ENCODE peak calls at places on chromosome 10, in nine cellular contexts. U, W, P, D, B, I, E, R and Y are unnamed samples.

GRCh38 chr10:91887075-91887899 is 22.0 kb downstream of the FGFBP3 start:
- DNase-seq in U (peak; percentile 10), W (no peak), P (peak; percentile 36), D (peak; percentile 66), B (peak; percentile 69), I (peak; percentile 61), E (peak; percentile 70), R (no peak), Y (no peak)

GRCh38 chr10:129536336-129536735 is 69.3 kb downstream of the MGMT start:
- DNase-seq in U (no peak), W (no peak), P (no peak), D (no peak), B (no peak), I (no peak), E (no peak), R (no peak), Y (no peak)

GRCh38 chr10:48509061-48509772 is 95.7 kb downstream of the ARHGAP22 start:
- DNase-seq in U (no peak), W (no peak), P (no peak), D (peak; percentile 54), B (no peak), I (no peak), E (no peak), R (peak; percentile 52), Y (no peak)

GRCh38 chr10:97922378-97922758 is 72.7 kb downstream of the GOLGA7B start:
- DNase-seq in U (no peak), W (no peak), P (no peak), D (no peak), B (no peak), I (no peak), E (no peak), R (no peak), Y (no peak)

GRCh38 chr10:15742102-15742501 is 22.4 kb upstream of the ITGA8 start:
- DNase-seq in U (no peak), W (no peak), P (no peak), D (no peak), B (no peak), I (no peak), E (no peak), R (no peak), Y (no peak)

GRCh38 chr10:54203426-54203825 is 597.6 kb downstream of the PCDH15 start:
- DNase-seq in U (no peak), W (no peak), P (no peak), D (no peak), B (no peak), I (no peak), E (no peak), R (no peak), Y (no peak)

GRCh38 chr10:84008878-84009277 is 130.4 kb upstream of the GHITM start:
- DNase-seq in U (peak; percentile 47), W (no peak), P (no peak), D (no peak), B (no peak), I (peak; percentile 1), E (peak; percentile 14), R (no peak), Y (peak; percentile 32)

GRCh38 chr10:36443233-36443632 is 682.2 kb upstream of the ANKRD30A start:
- DNase-seq in U (no peak), W (no peak), P (no peak), D (no peak), B (no peak), I (no peak), E (no peak), R (no peak), Y (no peak)

GRCh38 chr10:103776878-103777591 is 78.3 kb downstream of the SH3PXD2A start:
- DNase-seq in U (no peak), W (peak; percentile 22), P (peak; percentile 58), D (no peak), B (no peak), I (no peak), E (peak; percentile 61), R (no peak), Y (no peak)

GRCh38 chr10:6278519-6279120 is 75.9 kb downstream of the PFKFB3 start:
- DNase-seq in U (no peak), W (no peak), P (no peak), D (no peak), B (peak; percentile 47), I (peak; percentile 22), E (no peak), R (no peak), Y (no peak)

GRCh38 chr10:67809107-67809506 is 28.9 kb downstream of the DNAJC12 start:
- DNase-seq in U (no peak), W (no peak), P (no peak), D (no peak), B (no peak), I (no peak), E (no peak), R (no peak), Y (no peak)

GRCh38 chr10:96579133-96579532 is 7.7 kb downstream of the TM9SF3 start:
- DNase-seq in U (no peak), W (no peak), P (no peak), D (no peak), B (no peak), I (no peak), E (no peak), R (no peak), Y (no peak)

GRCh38 chr10:74947781-74948401 is 121.5 kb downstream of the KAT6B start:
- DNase-seq in U (no peak), W (no peak), P (no peak), D (no peak), B (no peak), I (no peak), E (no peak), R (no peak), Y (no peak)

GRCh38 chr10:94429049-94429707 is 26.8 kb downstream of the TBC1D12 start:
- DNase-seq in U (no peak), W (no peak), P (peak; percentile 70), D (no peak), B (no peak), I (peak; percentile 50), E (peak; percentile 31), R (no peak), Y (no peak)

GRCh38 chr10:49115796-49116508 is 630 bp upstream of the VSTM4 start:
- DNase-seq in U (no peak), W (no peak), P (no peak), D (no peak), B (no peak), I (no peak), E (no peak), R (peak; percentile 55), Y (peak; percentile 42)

GRCh38 chr10:130941886-130942285 is 369.6 kb downstream of the TCERG1L start:
- DNase-seq in U (no peak), W (no peak), P (no peak), D (no peak), B (no peak), I (no peak), E (no peak), R (no peak), Y (no peak)

GRCh38 chr10:22436893-22437619 is 91.8 kb downstream of the SPAG6 start:
- DNase-seq in U (peak; percentile 91), W (peak; percentile 84), P (peak; percentile 94), D (peak; percentile 96), B (peak; percentile 91), I (peak; percentile 97), E (peak; percentile 96), R (peak; percentile 90), Y (peak; percentile 86)

GRCh38 chr10:77038412-77038806 is 599.2 kb downstream of the KCNMA1 start:
- DNase-seq in U (no peak), W (no peak), P (no peak), D (no peak), B (no peak), I (peak; percentile 11), E (no peak), R (no peak), Y (no peak)

GRCh38 chr10:109974509-109975191 is 33.1 kb upstream of the ADD3 start:
- DNase-seq in U (no peak), W (peak; percentile 54), P (peak; percentile 67), D (no peak), B (no peak), I (peak; percentile 73), E (peak; percentile 69), R (no peak), Y (no peak)

GRCh38 chr10:35195361-35196306 is 69.0 kb downstream of the CREM start:
- DNase-seq in U (peak; percentile 84), W (peak; percentile 70), P (peak; percentile 98), D (peak; percentile 92), B (peak; percentile 99), I (peak; percentile 98), E (peak; percentile 97), R (peak; percentile 90), Y (peak; percentile 80)

GRCh38 chr10:24465899-24466615 is 257.1 kb downstream of the KIAA1217 start:
- DNase-seq in U (peak; percentile 60), W (peak; percentile 71), P (peak; percentile 87), D (no peak), B (peak; percentile 90), I (peak; percentile 97), E (peak; percentile 79), R (no peak), Y (no peak)

GRCh38 chr10:48257407-48257961 is 17.0 kb downstream of the FRMPD2 start:
- DNase-seq in U (no peak), W (no peak), P (no peak), D (no peak), B (no peak), I (no peak), E (no peak), R (no peak), Y (no peak)

GRCh38 chr10:108808228-108808627 is 1115.1 kb downstream of the XPNPEP1 start:
- DNase-seq in U (no peak), W (no peak), P (no peak), D (no peak), B (no peak), I (no peak), E (no peak), R (no peak), Y (no peak)
- H3K4me3 ChIP-seq in U (no peak overlapping the region), W (no peak overlapping the region), P (no peak overlapping the region), D (no peak overlapping the region), B (no peak overlapping the region), I (no peak overlapping the region), E (no peak overlapping the region), R (no peak overlapping the region), Y (no peak overlapping the region)

GRCh38 chr10:86667421-86668181 is 710 bp upstream of the LDB3 start:
- DNase-seq in U (no peak), W (no peak), P (no peak), D (no peak), B (no peak), I (no peak), E (no peak), R (no peak), Y (no peak)
- H3K4me3 ChIP-seq in U (no peak overlapping the region), W (no peak overlapping the region), P (no peak overlapping the region), D (peak overlapping the region; percentile 50), B (no peak overlapping the region), I (no peak overlapping the region), E (no peak overlapping the region), R (peak overlapping the region; percentile 85), Y (no peak overlapping the region)

GRCh38 chr10:11175823-11176243 is 158.2 kb downstream of the CELF2 start:
- DNase-seq in U (peak; percentile 72), W (no peak), P (no peak), D (no peak), B (no peak), I (no peak), E (no peak), R (no peak), Y (no peak)
- H3K4me3 ChIP-seq in U (peak overlapping the region; percentile 93), W (no peak overlapping the region), P (no peak overlapping the region), D (no peak overlapping the region), B (no peak overlapping the region), I (no peak overlapping the region), E (no peak overlapping the region), R (no peak overlapping the region), Y (peak overlapping the region; percentile 20)

DNA sequence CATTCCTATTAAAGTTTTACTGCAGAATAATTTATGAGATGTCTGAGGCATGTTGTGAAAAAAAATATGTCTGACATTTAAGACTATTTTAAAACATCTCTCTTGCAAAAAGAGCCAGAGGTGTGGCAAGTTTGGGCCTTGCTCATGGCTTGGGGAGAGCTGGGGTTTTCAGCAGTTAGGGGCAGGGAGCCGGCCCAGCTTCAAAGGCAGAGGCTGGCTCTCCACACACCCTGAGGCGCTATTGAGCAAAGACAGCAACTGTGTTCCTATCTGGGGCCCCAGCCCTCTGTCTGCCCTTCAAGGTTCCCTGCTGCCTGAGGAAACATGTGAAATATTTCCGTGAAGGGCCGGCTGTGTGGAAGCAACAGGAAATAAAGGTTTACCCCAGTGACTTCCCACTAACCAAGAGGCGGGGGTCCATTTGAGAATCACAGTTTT is 94.0 kb downstream of the SORBS1 start:
- DNase-seq in U (no peak), W (peak; percentile 59), P (no peak), D (peak; percentile 89), B (peak; percentile 54), I (peak; percentile 91), E (peak; percentile 68), R (peak; percentile 80), Y (peak; percentile 11)
- H3K4me3 ChIP-seq in U (no peak overlapping the region), W (no peak overlapping the region), P (no peak overlapping the region), D (no peak overlapping the region), B (no peak overlapping the region), I (no peak overlapping the region), E (no peak overlapping the region), R (no peak overlapping the region), Y (no peak overlapping the region)